ENCODE peak calls at places on chromosomes 5 and 9, in nine cellular contexts. F, U, J, D, O, Y, P, C and Z are unnamed samples.
A peak's percentile ranks its signal among the peaks of the same experiment; 100 is the strongest.

GRCh38 chr5:9919306-9920030 is 289.3 kb upstream of the TAS2R1 start:
- DNase-seq in P (no peak), U (no peak), C (no peak), F (no peak), J (no peak), D (no peak), O (no peak), Y (no peak), Z (no peak)

GRCh38 chr5:137438932-137439331 is 60.2 kb downstream of the SPOCK1 start:
- DNase-seq in D (no peak), O (no peak), Y (no peak), P (no peak), F (no peak), J (no peak), U (no peak), C (no peak), Z (no peak)

GRCh38 chr5:61486476-61486875 is 154.4 kb downstream of the ZSWIM6 start:
- DNase-seq in P (no peak), O (no peak), D (no peak), C (no peak), Y (no peak), U (no peak), F (peak; percentile 39), J (no peak), Z (no peak)

GRCh38 chr5:75200776-75201175 is 35.9 kb downstream of the ANKRD31 start:
- DNase-seq in J (peak; percentile 53), Y (no peak), P (no peak), D (no peak), C (no peak), O (no peak), U (no peak), F (peak; percentile 3), Z (peak; percentile 69)

GRCh38 chr5:351084-351910 is 29.8 kb downstream of the AHRR start:
- DNase-seq in P (no peak), U (no peak), O (no peak), D (no peak), J (no peak), F (no peak), Y (no peak), C (no peak), Z (no peak)

GRCh38 chr9:102355982-102356381 is 617.5 kb upstream of the GRIN3A start:
- DNase-seq in O (no peak), C (no peak), P (no peak), Y (no peak), F (no peak), J (no peak), U (no peak), D (no peak), Z (no peak)

GRCh38 chr9:35691325-35691631 is 1.6 kb upstream of the TPM2 start:
- DNase-seq in P (no peak), C (no peak), J (peak; percentile 7), Y (peak; percentile 45), F (no peak), O (no peak), D (no peak), U (no peak), Z (no peak)

GRCh38 chr9:110086537-110086936 is 121.4 kb downstream of the C9orf152 start:
- DNase-seq in D (no peak), F (no peak), O (no peak), C (no peak), Y (no peak), P (no peak), J (no peak), U (no peak), Z (no peak)

GRCh38 chr9:135533093-135533492 is 11.9 kb downstream of the LCN1 start:
- DNase-seq in U (no peak), O (no peak), F (no peak), Y (no peak), J (no peak), D (no peak), C (no peak), P (no peak), Z (no peak)

GRCh38 chr9:101119206-101119819 is 90.8 kb downstream of the PLPPR1 start:
- DNase-seq in O (no peak), D (no peak), F (no peak), C (peak; percentile 20), Y (peak; percentile 76), P (peak; percentile 68), J (peak; percentile 30), U (peak; percentile 57), Z (peak; percentile 41)

GRCh38 chr5:66171349-66172344 is 27.5 kb downstream of the SREK1 start:
- DNase-seq in U (peak; percentile 32), J (peak; percentile 46), D (no peak), O (no peak), Y (peak; percentile 61), F (peak; percentile 46), C (peak; percentile 62), P (peak; percentile 69), Z (peak; percentile 43)

GRCh38 chr5:6554812-6555211 is 78.0 kb downstream of the NSUN2 start:
- DNase-seq in J (no peak), P (no peak), D (no peak), O (no peak), F (no peak), Y (no peak), C (no peak), U (no peak), Z (no peak)

DNA sequence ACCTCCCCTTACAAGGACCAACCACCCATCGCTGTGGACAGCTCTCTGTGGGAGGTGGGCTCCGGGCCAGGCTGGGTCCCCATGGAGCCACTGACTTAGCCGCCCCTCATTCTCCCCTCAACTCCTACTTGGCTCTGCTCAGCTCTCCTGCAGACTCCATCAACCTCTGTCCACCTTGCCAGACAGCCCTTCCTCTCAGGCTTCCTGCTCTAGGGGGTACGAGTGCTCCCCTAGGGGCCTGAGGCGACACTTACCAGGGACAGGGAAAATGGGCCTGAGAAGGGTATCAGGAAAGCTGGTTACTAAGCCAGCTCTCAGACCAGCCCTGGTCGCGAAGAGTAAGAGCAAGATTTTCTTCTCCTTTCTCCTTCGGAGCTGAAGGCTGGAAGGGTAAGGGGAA is 43.9 kb downstream of the SHB start:
- DNase-seq in O (no peak), Y (no peak), J (no peak), C (no peak), U (no peak), F (no peak), P (no peak), D (no peak), Z (no peak)
- H3K9ac ChIP-seq in O (no peak overlapping the region), Y (no peak overlapping the region), J (peak overlapping the region; percentile 73), C (no peak overlapping the region), U (no peak overlapping the region), F (peak overlapping the region; percentile 89), P (no peak overlapping the region), D (no peak overlapping the region), Z (no peak overlapping the region)

GRCh38 chr5:73690015-73690414 is 64.0 kb downstream of the ARHGEF28 start:
- DNase-seq in C (no peak), J (no peak), O (no peak), P (no peak), U (no peak), D (no peak), F (no peak), Y (no peak), Z (no peak)
- H3K4me3 ChIP-seq in C (no peak overlapping the region), J (no peak overlapping the region), O (no peak overlapping the region), P (no peak overlapping the region), U (no peak overlapping the region), D (no peak overlapping the region), F (no peak overlapping the region), Y (no peak overlapping the region), Z (no peak overlapping the region)

GRCh38 chr9:71721786-71722295 is 46.5 kb downstream of the CEMIP2 start:
- DNase-seq in P (no peak), U (no peak), J (no peak), D (no peak), C (no peak), O (no peak), F (peak; percentile 18), Y (no peak), Z (no peak)

GRCh38 chr9:71719088-71719487 is 49.2 kb downstream of the CEMIP2 start:
- DNase-seq in U (no peak), J (no peak), F (no peak), Y (no peak), D (no peak), P (no peak), C (no peak), O (no peak), Z (no peak)

GRCh38 chr9:71710856-71711255 is 57.5 kb downstream of the CEMIP2 start:
- DNase-seq in Y (no peak), D (no peak), F (no peak), O (no peak), J (no peak), P (no peak), C (no peak), U (no peak), Z (peak; percentile 80)

GRCh38 chr9:71719585-71719984 is 48.7 kb downstream of the CEMIP2 start:
- DNase-seq in D (no peak), J (no peak), C (no peak), F (peak; percentile 35), U (no peak), P (no peak), Y (no peak), O (no peak), Z (peak; percentile 30)

DNA sequence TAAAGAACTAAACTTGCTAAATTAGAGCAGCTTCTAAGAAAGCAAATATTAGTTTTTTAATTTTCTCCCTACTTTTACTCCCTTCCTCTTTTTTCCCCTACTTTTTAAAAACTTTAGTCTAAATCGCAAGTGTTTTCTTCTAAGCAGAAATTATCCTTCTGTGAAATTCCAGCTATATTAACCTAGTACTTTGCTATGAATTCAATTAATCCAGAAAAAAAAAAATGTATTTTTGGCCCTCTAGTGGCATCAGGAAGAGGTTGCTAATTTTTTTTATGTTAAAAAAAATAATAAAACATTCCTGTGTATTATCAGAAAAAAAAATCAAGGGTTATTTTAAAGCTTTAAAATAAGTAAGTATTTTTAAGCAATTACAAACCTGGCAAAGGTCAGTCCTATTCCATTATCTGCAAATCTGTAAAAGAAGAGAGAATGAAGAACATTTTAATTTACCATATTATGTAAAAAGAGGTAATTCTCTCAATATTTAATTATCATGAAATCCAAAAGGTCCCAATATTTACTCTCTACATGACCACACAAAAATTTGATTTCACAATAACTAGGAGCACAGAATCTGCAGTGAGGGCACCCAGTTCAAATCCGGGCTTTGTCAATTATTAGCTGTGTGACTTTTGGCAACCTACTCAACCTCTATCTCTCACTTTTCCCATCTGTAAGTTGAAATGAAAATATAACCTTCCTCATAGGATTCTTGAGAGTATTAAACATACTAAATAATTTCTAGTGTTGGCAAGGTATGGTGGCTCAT is 52.0 kb downstream of the CEMIP2 start:
- DNase-seq in P (peak; percentile 11), F (no peak), D (no peak), Y (no peak), C (no peak), J (peak; percentile 21), O (no peak), U (no peak), Z (no peak)
- TF ChIP-seq EZH2 in P (no peak), F (no peak), D (no peak), Y (no peak), C (no peak), J (no peak), O (no peak), U (no peak), Z (no peak)

DNA sequence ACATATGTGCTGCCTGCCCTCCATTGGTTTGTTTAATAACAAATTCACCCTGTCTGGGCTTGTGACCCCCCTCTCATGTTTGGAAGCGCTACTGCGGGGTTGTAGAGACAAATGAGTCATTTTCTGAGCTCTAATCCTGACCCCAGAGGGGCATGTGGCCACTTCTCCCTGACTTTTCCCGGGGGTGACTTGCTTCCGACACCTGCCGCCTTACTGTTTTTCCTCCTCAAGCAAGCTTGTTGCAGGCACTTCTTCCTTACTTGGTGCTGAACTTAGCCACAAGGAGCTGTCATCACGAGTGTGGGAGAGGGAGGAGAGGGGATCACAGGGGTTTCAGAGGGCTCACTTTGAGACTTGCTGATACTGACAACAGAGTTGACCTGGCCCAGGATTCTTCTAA is 76.0 kb downstream of the LMNB1 start:
- DNase-seq in Y (no peak), U (no peak), J (no peak), D (no peak), C (no peak), P (no peak), F (no peak), O (no peak), Z (no peak)
- H3K9ac ChIP-seq in Y (no peak overlapping the region), U (no peak overlapping the region), J (no peak overlapping the region), D (no peak overlapping the region), C (no peak overlapping the region), P (no peak overlapping the region), F (no peak overlapping the region), O (no peak overlapping the region), Z (no peak overlapping the region)